ENCODE peak calls at places on chromosomes 5 and 9, in nine cellular contexts. F is stimulated activated CD4-positive, alpha-beta T cell treated with anti-CD3 and anti-CD28 coated beads, Interleukin-1b, Interleukin-23, amount 100 ng/mL, for 24 hours; N is HTR-8/SVneo; W is Calu3; E is HCT116; L is nephron progenitor cell; Q is GF-D8; D is iris pigment epithelial cell; R is HS-5. V is an unnamed sample.

GRCh38 chr5:59079622-59080620 is 497.0 kb downstream of the RAB3C start:
- DNase-seq in F (no peak), N (peak), W (peak), E (no peak), L (no peak), Q (no peak), D (peak), R (peak), V (no peak)

GRCh38 chr5:42721484-42721883 is 35.1 kb upstream of the CCDC152 start:
- DNase-seq in F (no peak), N (no peak), W (no peak), E (no peak), L (no peak), Q (no peak), D (no peak), R (no peak), V (no peak)

GRCh38 chr5:74947961-74948613 is 81.9 kb upstream of the FAM169A start:
- DNase-seq in F (no peak), N (no peak), W (peak), E (no peak), L (no peak), Q (no peak), D (peak), R (no peak), V (no peak)

GRCh38 chr5:108025009-108025408 is 354.3 kb upstream of the EFNA5 start:
- DNase-seq in F (no peak), N (no peak), W (no peak), E (no peak), L (no peak), Q (no peak), D (no peak), R (no peak), V (no peak)

GRCh38 chr5:157568717-157569116 is 6.9 kb downstream of the ADAM19 start:
- DNase-seq in F (no peak), N (no peak), W (no peak), E (no peak), L (no peak), Q (no peak), D (no peak), R (no peak), V (no peak)

GRCh38 chr5:165304193-165304820 is 1798.9 kb downstream of the MAT2B start:
- DNase-seq in F (no peak), N (no peak), W (no peak), E (no peak), L (no peak), Q (no peak), D (no peak), R (no peak), V (no peak)

GRCh38 chr9:19650292-19650691 is 138.5 kb downstream of the SLC24A2 start:
- DNase-seq in F (no peak), N (no peak), W (no peak), E (no peak), L (no peak), Q (no peak), D (no peak), R (no peak), V (no peak)

GRCh38 chr5:122014232-122014940 is 52.6 kb downstream of the SRFBP1 start:
- DNase-seq in F (no peak), N (no peak), W (no peak), E (no peak), L (no peak), Q (no peak), D (no peak), R (no peak), V (no peak)

GRCh38 chr9:108322326-108323098 is 533.3 kb downstream of the ACTL7B start:
- DNase-seq in F (no peak), N (no peak), W (no peak), E (no peak), L (no peak), Q (no peak), D (no peak), R (no peak), V (no peak)

V was measured in NCI-H1930.